ENCODE peak calls at places on chromosomes 1 and 21, in five cellular contexts. L, K, R, T and U are unnamed samples.

GRCh38 chr1:107687846-107688753 is 276.9 kb downstream of the VAV3 start:
- DNase-seq in T (no peak), L (peak), K (no peak), R (no peak), U (peak)

GRCh38 chr1:229563241-229563640 is 4.7 kb upstream of the ABCB10 start:
- DNase-seq in K (no peak), L (no peak), R (no peak), T (no peak), U (no peak)

GRCh38 chr1:47280142-47280541 is 33.8 kb downstream of the STIL start:
- DNase-seq in L (no peak), T (no peak), R (no peak), K (peak), U (peak)

GRCh38 chr1:114468047-114468446 is 43.0 kb downstream of the TRIM33 start:
- DNase-seq in R (no peak), K (no peak), T (no peak), L (no peak), U (no peak)

GRCh38 chr21:45551316-45551715 is 9.1 kb upstream of the SLC19A1 start:
- DNase-seq in L (peak), K (no peak), T (no peak), R (no peak), U (peak)

GRCh38 chr1:9344426-9345200 is 51.9 kb downstream of the SPSB1 start:
- DNase-seq in L (no peak), T (no peak), K (no peak), R (no peak), U (no peak)

GRCh38 chr1:176897350-176898236 is 266.9 kb downstream of the ASTN1 start:
- DNase-seq in R (peak), L (peak), K (peak), T (peak), U (peak)

GRCh38 chr1:33433509-33434362 is 2.8 kb upstream of the PHC2 start:
- DNase-seq in R (no peak), T (no peak), K (peak), L (peak), U (peak)

GRCh38 chr1:54461731-54462596 is 55.8 kb upstream of the SSBP3 start:
- DNase-seq in K (no peak), T (peak), R (no peak), L (no peak), U (no peak)

GRCh38 chr21:34073749-34074282 is 438 bp downstream of the MRPS6 start:
- DNase-seq in K (no peak), R (peak), L (peak), T (no peak), U (peak)

GRCh38 chr1:203797948-203798347 is 2.5 kb downstream of the ZBED6 start:
- DNase-seq in K (no peak), R (no peak), L (peak), T (no peak), U (peak)

GRCh38 chr1:203794764-203795381 is 550 bp upstream of the ZBED6 start:
- DNase-seq in K (no peak), R (no peak), L (no peak), T (no peak), U (no peak)

GRCh38 chr1:203797216-203797615 is 1.8 kb downstream of the ZBED6 start:
- DNase-seq in K (no peak), R (no peak), T (no peak), L (no peak), U (no peak)

GRCh38 chr1:203795382-203796222 is at the start of the genes ZBED6 and ZC3H11A:
- DNase-seq in K (peak), L (peak), T (peak), R (peak), U (peak)

GRCh38 chr1:203796223-203796747 is 862 bp downstream of the ZBED6 start:
- DNase-seq in L (peak), R (peak), T (no peak), K (no peak), U (peak)
- TF ChIP-seq CTCF in L (no peak), R (no peak), T (no peak), K (no peak), U (no peak)

GRCh38 chr1:202333861-202334260 is 7.9 kb downstream of the UBE2T start:
- DNase-seq in R (no peak), K (no peak), L (no peak), T (no peak), U (no peak)

GRCh38 chr1:202324646-202325045 is 17.1 kb downstream of the UBE2T start:
- DNase-seq in L (no peak), R (no peak), K (no peak), T (no peak), U (no peak)

GRCh38 chr1:202329891-202330290 is 11.8 kb downstream of the UBE2T start:
- DNase-seq in K (no peak), R (no peak), T (no peak), L (no peak), U (no peak)
- TF ChIP-seq CTCF in K (no peak), R (no peak), T (no peak), L (peak), U (peak)

DNA sequence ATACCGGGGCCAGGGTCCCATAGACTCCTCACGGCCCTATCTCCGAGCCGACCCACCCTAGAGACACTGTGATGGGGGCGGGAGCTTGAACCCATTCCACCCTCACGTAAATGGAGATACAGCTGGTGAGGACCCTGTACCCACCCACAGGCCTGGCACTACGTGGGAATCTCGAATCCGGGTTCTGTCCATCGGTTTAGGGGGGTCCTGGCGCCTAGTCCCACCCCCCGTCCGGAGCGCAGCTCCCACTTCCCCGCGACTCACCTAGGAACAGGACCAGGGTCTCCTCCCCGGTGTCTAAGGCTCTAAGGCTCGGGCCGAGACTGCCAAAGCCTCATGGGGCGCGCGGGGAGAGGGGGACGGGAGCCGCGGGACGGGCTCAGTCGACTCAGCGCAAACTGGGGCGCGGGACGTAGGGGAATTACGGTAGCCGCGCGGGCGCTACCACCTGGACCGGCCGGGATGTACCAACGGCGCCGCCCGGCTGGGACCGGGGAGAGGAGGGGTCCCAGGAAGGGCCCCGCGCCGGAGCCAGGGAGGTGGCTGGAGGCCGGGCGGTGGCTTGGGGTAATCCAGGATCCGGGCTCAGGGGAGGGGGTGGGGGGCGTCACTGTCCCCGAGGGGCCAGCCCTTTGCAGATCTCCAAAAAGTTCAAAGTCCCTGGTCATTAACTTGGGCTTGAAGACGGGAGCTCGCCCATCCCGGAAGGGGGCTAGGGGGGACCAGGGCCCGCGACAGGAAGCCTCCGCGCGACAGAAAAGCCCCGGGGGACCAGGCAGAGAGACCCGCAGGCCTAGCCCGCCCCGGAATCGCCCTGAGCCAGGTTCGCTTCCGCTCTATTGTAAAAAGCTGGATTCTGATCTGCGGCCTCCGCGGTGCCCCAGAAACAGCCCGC is 1.0 kb downstream of the PLEKHG5 start:
- DNase-seq in K (no peak), L (peak), R (no peak), T (no peak), U (peak)
- TF ChIP-seq CTCF in K (no peak), L (peak), R (peak), T (peak), U (no peak)

DNA sequence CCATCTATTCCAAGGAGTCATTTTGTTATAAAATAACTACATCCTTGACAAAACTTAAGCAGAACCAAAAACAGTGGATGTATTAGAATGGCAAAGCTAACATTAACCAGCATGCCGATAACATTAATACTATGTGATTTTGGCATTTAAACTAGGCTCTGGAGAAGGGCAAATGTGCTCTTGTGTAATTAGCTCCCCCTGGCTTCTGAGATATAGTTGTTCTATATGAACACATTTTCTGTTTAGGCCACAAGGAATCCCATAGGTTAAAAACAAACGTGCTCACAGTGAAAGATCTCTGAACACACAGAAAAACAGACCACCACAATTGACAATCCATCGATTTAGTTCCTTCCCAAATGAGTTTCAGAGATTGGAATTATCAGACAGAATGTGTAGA is 57.4 kb upstream of the TARS2 start:
- DNase-seq in T (no peak), K (no peak), L (peak), R (no peak), U (peak)
- TF ChIP-seq CTCF in T (no peak), K (no peak), L (peak), R (peak), U (peak)